ENCODE peak calls at places on chromosomes 5 and 9, in five cellular contexts. F is mucosa of descending colon, S is neuronal stem cell, C is GM23248, D is keratinocyte. G is an unnamed sample. For H3K9me3 and H3K36me3, the result is how much of the 10 kb centered on the place peaks cover.

GRCh38 chr9:29214702-29215248 is 1641.5 kb upstream of the C9orf72 start:
- DNase-seq in S (peak), D (no peak), F (no peak), C (no peak), G (no peak)

GRCh38 chr9:5633243-5633642 is 4.3 kb downstream of the RIC1 start:
- DNase-seq in F (no peak), C (peak), S (no peak), D (no peak), G (no peak)

GRCh38 chr9:124802426-124802825 is 25.5 kb downstream of the OLFML2A start:
- DNase-seq in C (no peak), S (no peak), D (no peak), F (no peak), G (no peak)

GRCh38 chr5:143066556-143067281 is 296.5 kb downstream of the ARHGAP26 start:
- DNase-seq in S (no peak), F (no peak), D (no peak), C (peak), G (no peak)

GRCh38 chr5:172638209-172638768 is 2.8 kb upstream of the NEURL1B start:
- DNase-seq in F (no peak), S (no peak), C (no peak), D (no peak), G (no peak)

GRCh38 chr5:132447196-132447595 is 43.4 kb downstream of the IRF1 start:
- DNase-seq in C (no peak), S (no peak), F (no peak), D (no peak), G (no peak)

GRCh38 chr9:99870126-99870525 is 36.3 kb upstream of the STX17 start:
- DNase-seq in S (no peak), F (no peak), D (no peak), C (peak), G (no peak)

GRCh38 chr5:16934669-16935068 is 1.4 kb downstream of the MYO10 start:
- DNase-seq in F (no peak), C (peak), S (no peak), D (no peak), G (no peak)

GRCh38 chr9:126503333-126504085 is 110.2 kb upstream of the LMX1B start:
- DNase-seq in F (no peak), S (no peak), D (no peak), C (peak), G (no peak)

GRCh38 chr5:50340757-50341156 is 100.3 kb downstream of the EMB start:
- DNase-seq in C (no peak), F (no peak), S (no peak), D (no peak), G (no peak)

GRCh38 chr5:50343715-50344114 is 97.4 kb downstream of the EMB start:
- DNase-seq in S (no peak), C (no peak), D (no peak), F (no peak), G (no peak)
- H3K9me3 ChIP-seq in S (under half), C (under half), D (under half), F (under half), G (under half)

GRCh38 chr5:178519804-178520203 is 70.4 kb downstream of the COL23A1 start:
- DNase-seq in F (no peak), C (no peak), D (no peak), S (no peak), G (no peak)
- H3K36me3 ChIP-seq in F (under half), C (under half), D (under half), S (under half), G (under half)

GRCh38 chr5:119131530-119132313 is 60.8 kb downstream of the DMXL1 start:
- DNase-seq in D (no peak), F (no peak), S (no peak), C (peak), G (no peak)

DNA sequence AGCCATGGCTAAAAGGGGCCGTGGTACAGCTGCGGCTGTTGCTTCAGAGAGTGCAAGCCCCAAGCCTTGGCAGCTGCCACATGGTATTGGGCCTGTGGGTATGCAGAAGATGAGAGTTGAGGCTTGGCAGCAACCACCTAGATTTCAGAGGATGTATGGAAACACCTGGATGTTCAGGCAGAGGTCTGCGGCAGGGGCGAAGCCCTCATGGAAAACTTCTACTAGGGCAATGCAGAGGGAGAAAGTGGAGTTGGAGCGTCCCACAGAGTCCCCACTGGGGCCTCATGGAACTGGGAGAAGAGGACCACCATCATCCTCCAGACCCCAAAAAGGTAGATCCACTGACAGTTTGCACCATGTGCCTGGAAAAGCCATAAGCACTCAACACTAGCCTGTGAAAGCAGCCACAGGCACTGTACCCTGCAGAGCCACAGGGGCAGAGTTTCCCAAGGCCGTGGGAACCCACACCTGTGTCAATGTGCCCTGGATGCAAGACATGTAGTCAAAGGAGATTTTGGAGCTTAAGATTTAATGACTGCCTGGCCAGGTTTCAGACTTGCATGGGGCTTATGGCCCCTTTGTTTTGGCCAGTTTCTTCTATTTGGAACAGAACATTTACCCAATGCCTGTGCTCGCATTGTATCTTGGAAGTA is 65.9 kb downstream of the DMXL1 start:
- DNase-seq in C (no peak), S (no peak), D (no peak), F (no peak), G (no peak)
- H3K9me3 ChIP-seq in C (under half), S (under half), D (under half), F (under half), G (under half)

GRCh38 chr9:128121466-128121810 is 6.1 kb downstream of the PTGES2 start:
- DNase-seq in C (no peak), S (no peak), F (no peak), D (no peak), G (no peak)

GRCh38 chr9:128120741-128121465 is 6.6 kb downstream of the PTGES2 start:
- DNase-seq in F (peak), S (no peak), C (no peak), D (no peak), G (peak)

GRCh38 chr9:128118472-128118857 is 9.1 kb downstream of the PTGES2 start:
- DNase-seq in D (no peak), C (no peak), S (no peak), F (no peak), G (no peak)

GRCh38 chr9:128118971-128119665 is 8.4 kb downstream of the PTGES2 start:
- DNase-seq in S (no peak), F (peak), C (no peak), D (no peak), G (peak)

GRCh38 chr9:128120061-128120740 is 7.3 kb downstream of the PTGES2 start:
- DNase-seq in D (no peak), F (peak), S (no peak), C (no peak), G (peak)
- H3K36me3 ChIP-seq in D (under half), F (under half), S (under half), C (under half), G (under half)

DNA sequence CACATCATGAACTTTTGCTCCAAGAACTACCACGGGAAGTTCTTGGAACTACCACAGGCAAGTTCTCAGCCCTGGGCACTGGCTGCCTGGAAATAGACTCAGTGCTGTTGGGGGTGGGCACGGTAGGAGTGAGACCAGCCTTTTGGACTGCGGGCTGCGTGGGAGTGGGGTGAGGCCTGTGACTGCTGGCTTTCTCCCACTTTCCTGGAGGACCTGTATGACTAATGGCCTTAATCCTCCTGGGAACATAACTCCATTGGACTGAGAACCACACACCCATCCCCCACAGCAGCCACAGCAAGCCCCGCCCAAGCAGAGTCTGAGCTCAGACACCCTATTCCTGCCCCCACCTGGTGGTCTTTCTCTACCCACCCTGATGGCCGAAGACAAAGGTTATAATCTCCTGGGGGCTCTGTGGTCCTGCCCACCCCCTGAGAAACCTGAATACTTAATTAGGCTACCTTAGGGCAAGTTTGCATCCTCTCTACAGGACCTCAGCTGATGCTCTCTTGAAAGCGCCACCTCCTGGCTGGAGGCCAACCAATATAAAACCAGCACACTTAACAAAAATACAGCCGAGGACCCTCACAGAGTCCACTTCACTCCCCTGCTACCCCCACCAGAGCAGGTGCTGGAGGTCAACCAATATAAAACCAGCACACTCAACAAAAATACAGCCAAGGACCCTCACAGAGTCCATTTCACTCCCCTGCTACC is 112.6 kb downstream of the CACNA1B start:
- DNase-seq in C (no peak), D (no peak), S (no peak), F (no peak), G (no peak)
- H3K9me3 ChIP-seq in C (under half), D (under half), S (under half), F (under half), G (under half)